ENCODE peak calls at places on chromosomes 13 and 19, in seven cellular contexts. U is heart left ventricle, M is K562, H is body of pancreas, J is GM23338, L is thoracic aorta, Z is uterus. G is an unnamed sample.
A peak's percentile ranks its signal among the peaks of the same experiment; 100 is the strongest.

GRCh38 chr13:110108348-110109139 is 198.4 kb downstream of the COL4A1 start:
- DNase-seq in U (peak; percentile 88), M (no peak), H (peak; percentile 82), J (peak; percentile 70), L (peak; percentile 53), Z (peak; percentile 78), G (peak; percentile 36)

GRCh38 chr19:8088752-8089663 is 36.4 kb downstream of the CCL25 start:
- DNase-seq in U (no peak), M (no peak), H (no peak), J (no peak), L (no peak), Z (no peak), G (no peak)

GRCh38 chr19:33301011-33301899 is 1.1 kb downstream of the CEBPA start:
- DNase-seq in U (no peak), M (no peak), H (peak; percentile 25), J (peak; percentile 63), L (no peak), Z (peak; percentile 29), G (no peak)

GRCh38 chr19:49109569-49110233 is 4.5 kb upstream of the LIN7B start:
- DNase-seq in U (no peak), M (no peak), H (no peak), J (no peak), L (no peak), Z (no peak), G (no peak)

GRCh38 chr13:109868583-109869311 is 82.4 kb upstream of the IRS2 start:
- DNase-seq in U (no peak), M (no peak), H (no peak), J (no peak), L (no peak), Z (no peak), G (no peak)

GRCh38 chr19:19514215-19514633 is 1.1 kb downstream of the TSSK6 start:
- DNase-seq in U (peak; percentile 92), M (no peak), H (peak; percentile 46), J (no peak), L (no peak), Z (peak; percentile 51), G (no peak)

GRCh38 chr19:49157445-49158224 is at the start of gene TRPM4:
- DNase-seq in U (peak; percentile 97), M (peak; percentile 94), H (peak; percentile 93), J (peak; percentile 97), L (peak; percentile 63), Z (peak; percentile 80), G (no peak)

GRCh38 chr13:94309576-94309975 is 169.9 kb downstream of the DCT start:
- DNase-seq in U (no peak), M (no peak), H (no peak), J (no peak), L (no peak), Z (no peak), G (no peak)

GRCh38 chr13:50323440-50324070 is 308.3 kb downstream of the KCNRG start:
- DNase-seq in U (no peak), M (no peak), H (no peak), J (no peak), L (no peak), Z (no peak), G (no peak)

GRCh38 chr13:38819053-38819452 is 132.2 kb downstream of the FREM2 start:
- DNase-seq in U (no peak), M (no peak), H (peak; percentile 20), J (no peak), L (no peak), Z (no peak), G (peak; percentile 21)

GRCh38 chr19:8904597-8904996 is 72.4 kb downstream of the MBD3L1 start:
- DNase-seq in U (no peak), M (no peak), H (no peak), J (no peak), L (no peak), Z (no peak), G (no peak)

GRCh38 chr19:13781547-13781946 is 7.3 kb downstream of the C19orf53 start:
- DNase-seq in U (peak; percentile 83), M (peak; percentile 79), H (peak; percentile 51), J (peak; percentile 91), L (peak; percentile 77), Z (peak; percentile 86), G (no peak)

GRCh38 chr19:38759590-38760003 is 13.7 kb downstream of the LGALS7 start:
- DNase-seq in U (no peak), M (no peak), H (peak; percentile 86), J (no peak), L (no peak), Z (no peak), G (no peak)

GRCh38 chr13:111242585-111242984 is 77.9 kb upstream of the TEX29 start:
- DNase-seq in U (no peak), M (no peak), H (no peak), J (no peak), L (no peak), Z (no peak), G (no peak)

GRCh38 chr13:106105153-106105552 is 430.3 kb downstream of the EFNB2 start:
- DNase-seq in U (no peak), M (no peak), H (no peak), J (no peak), L (no peak), Z (no peak), G (no peak)

GRCh38 chr13:112325941-112326645 is 50.1 kb upstream of the SPACA7 start:
- DNase-seq in U (peak; percentile 67), M (no peak), H (no peak), J (no peak), L (no peak), Z (no peak), G (no peak)

GRCh38 chr19:46955813-46956371 is 63.7 kb upstream of the NPAS1 start:
- DNase-seq in U (no peak), M (no peak), H (no peak), J (no peak), L (no peak), Z (no peak), G (no peak)

GRCh38 chr19:46952874-46953273 is 66.8 kb upstream of the NPAS1 start:
- DNase-seq in U (no peak), M (no peak), H (no peak), J (no peak), L (no peak), Z (no peak), G (no peak)

GRCh38 chr19:46955114-46955812 is 64.4 kb upstream of the NPAS1 start:
- DNase-seq in U (no peak), M (peak; percentile 54), H (no peak), J (no peak), L (no peak), Z (no peak), G (peak; percentile 50)

GRCh38 chr19:46953955-46954501 is 65.6 kb upstream of the NPAS1 start:
- DNase-seq in U (no peak), M (no peak), H (no peak), J (no peak), L (no peak), Z (no peak), G (no peak)

DNA sequence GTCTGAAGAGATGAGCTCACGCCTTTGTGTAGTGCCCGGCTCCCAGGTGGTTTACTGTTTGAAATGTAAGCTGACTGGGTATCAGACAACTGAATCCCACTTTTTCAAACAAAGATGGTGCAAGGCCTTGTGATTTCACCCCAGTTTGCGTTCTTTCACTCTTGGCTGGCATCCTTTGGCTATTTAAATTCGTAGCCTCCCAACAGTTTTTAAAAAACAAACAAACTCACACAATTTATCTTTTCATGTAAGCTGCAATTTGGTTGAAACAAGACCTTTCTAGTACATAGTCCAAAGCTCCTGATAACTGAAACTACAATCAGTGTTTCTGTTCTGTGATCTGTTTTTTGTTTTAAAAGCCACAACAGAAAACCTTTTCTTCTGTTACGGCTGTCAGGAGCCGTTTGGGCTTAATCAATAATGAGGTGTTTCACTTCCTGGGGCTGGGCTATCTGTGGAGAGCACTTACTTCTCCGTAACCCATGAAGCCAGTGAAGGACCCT is 65.1 kb upstream of the NPAS1 start:
- DNase-seq in U (no peak), M (no peak), H (no peak), J (no peak), L (no peak), Z (no peak), G (peak; percentile 51)
- H3K4me3 ChIP-seq in U (no peak overlapping the region), M (no peak overlapping the region), H (no peak overlapping the region), J (no peak overlapping the region), L (no peak overlapping the region), Z (no peak overlapping the region), G (peak overlapping the region; percentile 22)

DNA sequence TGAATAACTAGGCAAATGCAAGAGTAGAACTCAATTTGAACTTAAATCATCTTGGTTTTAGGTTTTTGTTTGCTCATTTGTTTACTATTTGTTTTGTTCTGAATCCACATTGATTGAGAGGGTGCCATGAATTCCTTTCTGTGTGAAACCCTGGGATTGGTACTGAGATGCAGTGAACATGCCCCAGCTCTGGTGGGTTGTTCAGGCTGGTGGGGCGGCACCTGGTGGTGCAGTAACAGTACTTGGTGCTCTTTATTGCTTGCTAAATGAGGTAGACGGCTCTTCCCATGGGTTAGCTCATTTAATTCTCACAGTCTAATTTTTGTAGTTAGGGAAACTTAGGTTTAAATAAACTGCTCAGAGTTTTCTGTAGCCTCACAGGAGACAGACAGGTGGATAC is 48.4 kb downstream of the WASF3 start:
- DNase-seq in U (no peak), M (peak; percentile 9), H (no peak), J (peak; percentile 78), L (no peak), Z (no peak), G (peak; percentile 2)
- TF ChIP-seq CTCF in U (no peak), M (peak; percentile 22), H (no peak), J (peak; percentile 63), L (no peak), Z (no peak), G (peak; percentile 19)

GRCh38 chr19:3096902-3097326 is 2.8 kb downstream of the GNA11 start:
- DNase-seq in U (peak; percentile 25), M (no peak), H (no peak), J (no peak), L (no peak), Z (no peak), G (no peak)
- H3K4me3 ChIP-seq in U (peak overlapping the region; percentile 100), M (no peak overlapping the region), H (no peak overlapping the region), J (peak overlapping the region; percentile 81), L (peak overlapping the region; percentile 91), Z (peak overlapping the region; percentile 7), G (no peak overlapping the region)

GRCh38 chr13:25267715-25268114 is 19.6 kb downstream of the MTMR6 start:
- DNase-seq in U (no peak), M (no peak), H (no peak), J (no peak), L (no peak), Z (no peak), G (peak; percentile 16)
- TF ChIP-seq CTCF in U (no peak), M (peak; percentile 25), H (no peak), J (peak; percentile 28), L (no peak), Z (no peak), G (peak; percentile 13)

DNA sequence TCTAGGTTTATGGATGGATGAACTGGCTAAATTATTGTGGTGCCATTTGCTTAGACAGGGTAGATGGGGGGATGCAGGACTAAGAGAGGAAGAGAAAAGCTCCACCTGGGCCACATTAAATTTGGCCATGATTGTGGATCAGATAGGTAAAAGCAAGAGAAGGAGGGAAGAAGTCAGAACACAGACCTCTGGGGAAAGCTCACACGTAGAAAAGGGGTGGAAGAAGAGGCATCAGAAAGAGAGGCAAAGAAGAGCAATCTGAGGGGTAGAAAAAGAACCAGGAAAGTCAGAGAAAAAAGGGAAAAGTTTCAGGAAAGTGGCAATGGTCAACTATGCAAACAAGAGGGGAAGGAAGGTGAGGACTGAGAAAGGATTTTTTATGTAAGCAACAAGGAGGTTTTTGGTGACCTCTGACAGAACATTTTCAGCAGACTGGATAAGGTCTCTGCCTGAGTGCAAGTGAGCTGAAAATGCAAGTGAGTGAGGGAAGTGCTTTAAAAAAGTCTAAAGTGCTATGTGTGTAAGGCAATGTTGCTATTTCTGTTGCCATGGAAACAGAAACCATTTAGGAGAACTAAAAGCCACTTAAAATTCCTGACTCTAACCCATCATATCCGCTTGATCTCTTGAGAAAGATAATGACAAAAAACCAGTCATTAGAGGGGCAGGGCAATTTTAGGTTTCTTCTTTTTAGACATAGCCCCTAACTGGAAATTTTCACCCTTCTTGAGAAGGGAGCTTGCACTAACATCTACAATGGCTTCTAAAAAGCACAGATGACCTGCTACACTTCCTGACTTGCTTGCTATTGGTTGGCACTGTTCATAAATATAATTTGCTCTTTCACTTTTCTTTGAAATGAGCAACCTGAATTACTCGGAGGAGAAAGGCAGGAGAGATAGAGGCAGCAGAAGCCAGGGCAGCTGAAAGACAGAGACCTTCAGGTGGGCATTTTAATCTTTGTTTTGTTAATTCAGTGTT is at the start of gene CYSLTR2:
- DNase-seq in U (no peak), M (no peak), H (no peak), J (peak; percentile 52), L (no peak), Z (no peak), G (peak; percentile 53)
- H3K4me3 ChIP-seq in U (peak within 1 kb of the TSS; percentile 54), M (no peak within 1 kb of the TSS), H (no peak within 1 kb of the TSS), J (no peak within 1 kb of the TSS), L (peak within 1 kb of the TSS; percentile 33), Z (no peak within 1 kb of the TSS), G (no peak within 1 kb of the TSS)

G was measured in GM12865.